ENCODE peak calls at places on chromosomes 13 and 19, in five cellular contexts. One of them, this sample, is unnamed.

GRCh38 chr13:100675660-100676129 is 1.1 kb upstream of the TMTC4 start:
- DNase-seq in ovary: no peak
- DNase-seq in uterus: no peak
- DNase-seq in A549: no peak
- DNase-seq in body of pancreas: no peak
- DNase-seq in this sample: no peak

GRCh38 chr19:38082256-38083118 is 141.5 kb downstream of the DPF1 start:
- DNase-seq in A549: no peak
- DNase-seq in ovary: no peak
- DNase-seq in uterus: no peak
- DNase-seq in body of pancreas: no peak
- DNase-seq in this sample: no peak

GRCh38 chr13:111006508-111007031 is 91.7 kb upstream of the ANKRD10 start:
- DNase-seq in ovary: peak
- DNase-seq in body of pancreas: peak
- DNase-seq in A549: no peak
- DNase-seq in uterus: peak
- DNase-seq in this sample: peak

GRCh38 chr19:16386619-16387240 is 62.1 kb downstream of the KLF2 start:
- DNase-seq in ovary: peak
- DNase-seq in A549: peak
- DNase-seq in uterus: no peak
- DNase-seq in body of pancreas: peak
- DNase-seq in this sample: no peak

GRCh38 chr13:92136449-92137180 is 738.2 kb downstream of the GPC5 start:
- DNase-seq in body of pancreas: no peak
- DNase-seq in uterus: no peak
- DNase-seq in A549: no peak
- DNase-seq in ovary: no peak
- DNase-seq in this sample: no peak

GRCh38 chr13:57629391-57629804 is 2.1 kb upstream of the PCDH17 start:
- DNase-seq in body of pancreas: peak
- DNase-seq in uterus: no peak
- DNase-seq in A549: no peak
- DNase-seq in ovary: no peak
- DNase-seq in this sample: no peak

GRCh38 chr13:105634059-105634458 is 901.4 kb downstream of the EFNB2 start:
- DNase-seq in body of pancreas: no peak
- DNase-seq in A549: no peak
- DNase-seq in ovary: no peak
- DNase-seq in uterus: no peak
- DNase-seq in this sample: no peak

GRCh38 chr19:29001006-29001921 is 211.7 kb downstream of the UQCRFS1 start:
- DNase-seq in uterus: no peak
- DNase-seq in A549: no peak
- DNase-seq in body of pancreas: no peak
- DNase-seq in ovary: no peak
- DNase-seq in this sample: no peak

GRCh38 chr19:42683917-42684513 is 56.3 kb downstream of the PSG3 start:
- DNase-seq in ovary: no peak
- DNase-seq in body of pancreas: no peak
- DNase-seq in uterus: no peak
- DNase-seq in A549: peak
- DNase-seq in this sample: no peak

GRCh38 chr19:8361921-8362793 is 1.8 kb upstream of the ANGPTL4 start:
- DNase-seq in ovary: peak
- DNase-seq in A549: peak
- DNase-seq in uterus: peak
- DNase-seq in body of pancreas: peak
- DNase-seq in this sample: peak

GRCh38 chr13:94534171-94534570 is 54.7 kb upstream of the DCT start:
- DNase-seq in uterus: no peak
- DNase-seq in A549: no peak
- DNase-seq in body of pancreas: no peak
- DNase-seq in ovary: no peak
- DNase-seq in this sample: no peak

GRCh38 chr13:81874253-81874652 is 1533.3 kb upstream of the SPRY2 start:
- DNase-seq in A549: no peak
- DNase-seq in body of pancreas: no peak
- DNase-seq in ovary: no peak
- DNase-seq in uterus: no peak
- DNase-seq in this sample: no peak

GRCh38 chr19:46860846-46861690 is at the start of gene ARHGAP35:
- DNase-seq in A549: peak
- DNase-seq in body of pancreas: peak
- DNase-seq in ovary: peak
- DNase-seq in uterus: peak
- DNase-seq in this sample: no peak

GRCh38 chr19:35458821-35459391 is 10.8 kb downstream of the FFAR2 start:
- DNase-seq in uterus: no peak
- DNase-seq in A549: no peak
- DNase-seq in ovary: no peak
- DNase-seq in body of pancreas: peak
- DNase-seq in this sample: no peak

GRCh38 chr13:36526897-36527296 is 94.6 kb downstream of the CCNA1 start:
- DNase-seq in uterus: no peak
- DNase-seq in ovary: no peak
- DNase-seq in body of pancreas: no peak
- DNase-seq in A549: no peak
- DNase-seq in this sample: no peak

GRCh38 chr13:84137292-84137691 is 255.0 kb upstream of the SLITRK1 start:
- DNase-seq in body of pancreas: no peak
- DNase-seq in uterus: no peak
- DNase-seq in ovary: no peak
- DNase-seq in A549: no peak
- DNase-seq in this sample: no peak

GRCh38 chr19:50494186-50495019 is 16.6 kb downstream of the JOSD2 start:
- DNase-seq in A549: no peak
- DNase-seq in ovary: no peak
- DNase-seq in uterus: no peak
- DNase-seq in body of pancreas: no peak
- DNase-seq in this sample: no peak

GRCh38 chr13:114132419-114133121 is at the start of gene RASA3:
- DNase-seq in uterus: peak
- DNase-seq in A549: peak
- DNase-seq in body of pancreas: peak
- DNase-seq in ovary: peak
- DNase-seq in this sample: peak

GRCh38 chr19:6516659-6517291 is 14.1 kb upstream of the TNFSF9 start:
- DNase-seq in ovary: peak
- DNase-seq in uterus: peak
- DNase-seq in body of pancreas: peak
- DNase-seq in A549: peak
- DNase-seq in this sample: peak

GRCh38 chr19:17390665-17391370 is 3.2 kb downstream of the CCDC194 start:
- DNase-seq in body of pancreas: peak
- DNase-seq in ovary: peak
- DNase-seq in uterus: peak
- DNase-seq in A549: peak
- DNase-seq in this sample: peak

DNA sequence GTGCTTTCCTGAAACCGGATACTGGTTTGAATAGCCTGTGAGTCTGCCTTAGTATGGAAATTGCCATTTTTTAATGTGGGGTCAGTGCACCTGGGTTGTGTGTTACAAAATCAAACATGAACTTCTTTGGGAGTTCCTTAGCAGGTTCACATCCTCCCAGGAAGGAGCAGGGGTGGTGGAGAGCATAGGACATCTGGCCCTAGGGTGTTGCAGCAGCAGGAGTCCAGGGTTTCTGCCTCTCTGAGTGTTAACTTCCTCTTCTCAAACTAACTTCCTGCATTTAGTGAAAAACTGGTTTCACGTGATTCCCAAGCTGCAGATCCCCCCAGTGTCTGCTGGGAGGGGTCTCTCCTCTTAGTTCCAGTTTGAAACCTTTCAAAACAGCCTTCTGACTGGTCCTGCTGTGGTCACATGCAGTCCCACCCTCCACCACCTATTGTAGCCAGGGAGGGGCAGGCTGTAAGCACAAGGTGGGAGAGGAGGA is 7.2 kb downstream of the RNASEH2B start:
- DNase-seq in A549: no peak
- DNase-seq in ovary: no peak
- DNase-seq in uterus: no peak
- DNase-seq in body of pancreas: no peak
- DNase-seq in this sample: no peak
- TF ChIP-seq POLR2A in A549: no peak
- TF ChIP-seq POLR2A in ovary: no peak
- TF ChIP-seq POLR2A in uterus: no peak
- TF ChIP-seq POLR2A in body of pancreas: no peak
- TF ChIP-seq POLR2A in this sample: no peak

GRCh38 chr13:28819748-28820098 is 416 bp upstream of the MTUS2 start:
- DNase-seq in A549: peak
- DNase-seq in ovary: no peak
- DNase-seq in uterus: no peak
- DNase-seq in body of pancreas: peak
- DNase-seq in this sample: no peak

GRCh38 chr13:28822161-28822560 is 2.0 kb downstream of the MTUS2 start:
- DNase-seq in ovary: no peak
- DNase-seq in body of pancreas: no peak
- DNase-seq in uterus: no peak
- DNase-seq in A549: no peak
- DNase-seq in this sample: no peak

GRCh38 chr13:28819046-28819747 is 942 bp upstream of the MTUS2 start:
- DNase-seq in A549: peak
- DNase-seq in ovary: no peak
- DNase-seq in uterus: peak
- DNase-seq in body of pancreas: peak
- DNase-seq in this sample: no peak

GRCh38 chr13:28822801-28823200 is 2.7 kb downstream of the MTUS2 start:
- DNase-seq in A549: no peak
- DNase-seq in body of pancreas: no peak
- DNase-seq in ovary: no peak
- DNase-seq in uterus: no peak
- DNase-seq in this sample: no peak

GRCh38 chr13:28820099-28821051 is at the start of gene MTUS2:
- DNase-seq in uterus: no peak
- DNase-seq in body of pancreas: peak
- DNase-seq in ovary: no peak
- DNase-seq in A549: no peak
- DNase-seq in this sample: no peak
- H3K4me3 ChIP-seq in uterus: peak
- H3K4me3 ChIP-seq in body of pancreas: peak
- H3K4me3 ChIP-seq in ovary: no peak
- H3K4me3 ChIP-seq in A549: peak
- H3K4me3 ChIP-seq in this sample: peak

DNA sequence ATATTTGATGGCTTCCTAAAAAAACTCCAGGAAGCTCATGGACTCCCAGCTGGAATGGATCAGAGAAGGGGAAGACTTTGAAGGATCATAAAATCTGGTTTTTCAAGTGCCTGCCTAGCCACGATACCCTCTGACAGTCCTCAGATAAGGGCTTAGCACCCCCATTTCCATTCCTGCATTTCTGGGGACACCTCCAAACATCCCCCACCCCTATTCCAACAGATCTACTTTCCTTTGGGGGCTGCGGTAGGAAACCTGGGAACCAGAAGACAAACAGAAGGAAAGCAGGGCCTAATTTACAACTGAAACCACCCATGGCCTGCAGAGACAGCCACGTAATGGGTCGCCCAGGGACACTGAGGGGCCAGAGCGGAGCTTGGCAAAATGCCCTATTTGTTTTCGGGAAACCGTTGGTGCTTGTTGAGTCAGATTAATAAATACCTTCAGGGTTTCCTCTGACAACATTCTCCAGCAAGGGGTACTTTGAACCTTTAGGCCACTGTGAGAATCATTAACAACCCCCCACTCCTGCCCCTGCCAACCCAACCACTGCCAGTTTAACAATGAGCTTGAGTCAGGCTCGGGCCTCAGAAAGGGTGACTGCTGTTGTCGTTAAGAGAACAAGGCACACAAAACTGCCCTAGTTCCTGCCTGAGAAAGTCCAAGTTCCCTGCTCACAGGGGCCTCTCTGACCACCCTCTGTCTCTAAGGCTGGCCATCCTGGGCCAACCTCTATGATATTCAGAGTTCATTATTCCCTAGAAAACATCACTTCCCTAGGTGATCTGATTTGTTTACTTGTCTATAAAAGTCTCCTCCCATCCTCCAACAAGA is 23.5 kb downstream of the RHPN2 start:
- DNase-seq in body of pancreas: peak
- DNase-seq in ovary: no peak
- DNase-seq in A549: peak
- DNase-seq in uterus: no peak
- DNase-seq in this sample: no peak
- TF ChIP-seq POLR2A in body of pancreas: peak
- TF ChIP-seq POLR2A in ovary: no peak
- TF ChIP-seq POLR2A in A549: no peak
- TF ChIP-seq POLR2A in uterus: no peak
- TF ChIP-seq POLR2A in this sample: no peak

GRCh38 chr19:48511321-48511731 is 309 bp downstream of the LMTK3 start:
- DNase-seq in uterus: no peak
- DNase-seq in A549: no peak
- DNase-seq in body of pancreas: no peak
- DNase-seq in ovary: no peak
- DNase-seq in this sample: no peak

GRCh38 chr19:48508729-48509310 is 2.8 kb downstream of the LMTK3 start:
- DNase-seq in ovary: no peak
- DNase-seq in body of pancreas: no peak
- DNase-seq in uterus: no peak
- DNase-seq in A549: no peak
- DNase-seq in this sample: no peak

GRCh38 chr19:48509467-48510194 is 2.0 kb downstream of the LMTK3 start:
- DNase-seq in ovary: no peak
- DNase-seq in A549: no peak
- DNase-seq in uterus: no peak
- DNase-seq in body of pancreas: no peak
- DNase-seq in this sample: no peak

GRCh38 chr19:48511800-48512503 is at the start of gene LMTK3:
- DNase-seq in body of pancreas: peak
- DNase-seq in A549: peak
- DNase-seq in uterus: no peak
- DNase-seq in ovary: no peak
- DNase-seq in this sample: no peak

DNA sequence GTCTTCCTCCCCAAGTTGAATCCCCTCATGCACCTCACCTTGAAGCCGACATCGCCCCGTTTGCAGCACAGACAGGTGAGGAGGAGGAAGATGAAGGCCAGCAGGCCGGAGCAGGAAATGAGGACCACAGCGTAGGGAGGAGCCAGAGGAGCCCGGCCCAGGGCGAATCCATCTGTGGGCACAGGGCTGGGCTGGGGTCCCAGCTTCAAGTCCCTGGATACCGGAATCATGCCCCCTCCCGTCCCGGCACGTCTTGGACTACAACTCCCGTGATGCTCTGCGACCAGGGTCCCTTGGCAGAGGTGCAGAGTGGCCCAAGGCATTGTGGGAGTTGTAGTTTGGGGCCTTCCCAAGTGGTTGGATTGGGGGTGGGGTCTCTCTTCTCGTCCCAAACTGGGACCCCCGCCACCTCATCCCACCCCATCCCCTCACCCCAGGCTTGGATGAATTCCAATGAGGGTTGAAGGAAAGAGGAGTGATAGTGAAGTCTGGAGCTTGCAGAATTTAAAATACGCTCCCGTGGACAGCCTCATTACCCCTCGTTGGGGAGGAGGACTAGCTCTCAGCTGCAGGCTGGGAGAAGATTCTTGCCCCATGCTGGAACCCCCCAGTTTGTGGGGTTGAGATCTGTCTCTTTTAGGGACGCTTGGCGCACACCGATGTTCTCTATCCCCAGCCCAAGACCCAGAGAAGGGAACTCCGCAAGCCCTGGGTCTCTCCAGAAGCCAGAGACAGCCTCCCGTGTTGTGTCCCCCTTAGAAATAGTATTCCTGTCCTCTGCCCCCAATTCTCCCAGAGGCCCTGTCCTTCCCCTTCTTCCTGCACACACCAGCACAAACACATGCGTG is 990 bp downstream of the LMTK3 start:
- DNase-seq in A549: no peak
- DNase-seq in uterus: peak
- DNase-seq in body of pancreas: peak
- DNase-seq in ovary: peak
- DNase-seq in this sample: peak
- H3K4me3 ChIP-seq in A549: peak
- H3K4me3 ChIP-seq in uterus: no peak
- H3K4me3 ChIP-seq in body of pancreas: no peak
- H3K4me3 ChIP-seq in ovary: no peak
- H3K4me3 ChIP-seq in this sample: no peak

This sample was measured in lower leg skin.